ENCODE peak calls at places on chromosomes 16 and 17, in nine cellular contexts. U is HFFc6, O is fibroblast of pulmonary artery, B is progenitor cell of endocrine pancreas, H is mucosa of descending colon, L is type B pancreatic cell, P is GM06990, K is GM23338, V is upper lobe of left lung. W is an unnamed sample.
A peak's percentile ranks its signal among the peaks of the same experiment; 100 is the strongest.

GRCh38 chr17:66459811-66460270 is 157.4 kb downstream of the PRKCA start:
- DNase-seq in U (peak; percentile 94), H (no peak), P (no peak), B (no peak), K (no peak), L (no peak), O (peak; percentile 99), V (peak; percentile 61), W (peak; percentile 92)

GRCh38 chr16:4979164-4979563 is 21.0 kb downstream of the SEC14L5 start:
- DNase-seq in L (no peak), U (no peak), B (no peak), O (no peak), H (no peak), V (no peak), P (no peak), K (no peak), W (no peak)

GRCh38 chr16:25877103-25877502 is 185.3 kb downstream of the HS3ST4 start:
- DNase-seq in L (no peak), K (no peak), H (no peak), V (no peak), P (no peak), U (no peak), O (no peak), B (no peak), W (no peak)

GRCh38 chr17:44007346-44008204 is 3.2 kb downstream of the NAGS start:
- DNase-seq in U (no peak), V (no peak), H (peak; percentile 75), L (no peak), O (no peak), P (no peak), B (no peak), K (no peak), W (peak; percentile 52)

GRCh38 chr16:86906608-86907007 is 328.3 kb downstream of the FOXL1 start:
- DNase-seq in L (no peak), H (no peak), V (no peak), U (no peak), P (no peak), O (no peak), B (no peak), K (no peak), W (no peak)

GRCh38 chr17:60047046-60047445 is 31.7 kb downstream of the HEATR6 start:
- DNase-seq in O (no peak), K (no peak), U (no peak), B (no peak), L (no peak), V (no peak), H (no peak), P (no peak), W (no peak)

GRCh38 chr17:39808409-39808997 is 55.6 kb downstream of the IKZF3 start:
- DNase-seq in H (no peak), P (no peak), V (no peak), K (no peak), U (no peak), L (no peak), B (no peak), O (no peak), W (no peak)

GRCh38 chr16:63461248-63461841 is 1425.1 kb upstream of the CDH8 start:
- DNase-seq in H (no peak), L (no peak), B (peak; percentile 12), K (peak; percentile 75), O (peak; percentile 81), P (no peak), V (no peak), U (peak; percentile 5), W (peak; percentile 58)

GRCh38 chr17:69654981-69655581 is 240.6 kb downstream of the MAP2K6 start:
- DNase-seq in K (no peak), L (no peak), U (peak; percentile 85), P (no peak), B (no peak), H (no peak), O (peak; percentile 68), V (no peak), W (peak; percentile 60)

GRCh38 chr17:38428150-38428642 is at the start of gene ARHGAP23:
- DNase-seq in H (no peak), O (peak; percentile 81), L (no peak), V (peak; percentile 81), B (no peak), U (peak; percentile 67), K (peak; percentile 77), P (no peak), W (peak; percentile 21)

GRCh38 chr16:74718741-74719610 is 18.3 kb upstream of the MLKL start:
- DNase-seq in V (no peak), L (no peak), P (no peak), U (no peak), H (no peak), O (no peak), B (no peak), K (no peak), W (no peak)

GRCh38 chr16:71954180-71954579 is 46.0 kb downstream of the PKD1L3 start:
- DNase-seq in P (no peak), L (no peak), U (no peak), B (no peak), K (no peak), V (no peak), O (no peak), H (no peak), W (no peak)

GRCh38 chr17:45241315-45242011 is 19.8 kb downstream of the FMNL1 start:
- DNase-seq in O (no peak), K (peak; percentile 64), B (peak; percentile 44), U (no peak), L (no peak), H (no peak), V (peak; percentile 73), P (no peak), W (no peak)

GRCh38 chr17:8066841-8067775 is 20.4 kb downstream of the ALOX12B start:
- DNase-seq in P (no peak), O (no peak), V (no peak), H (no peak), K (peak; percentile 42), U (no peak), L (no peak), B (no peak), W (no peak)

GRCh38 chr17:31313982-31314787 is at the start of gene EVI2B:
- DNase-seq in O (peak; percentile 78), H (no peak), V (peak; percentile 35), P (peak; percentile 80), B (no peak), K (no peak), U (peak; percentile 46), L (no peak), W (peak; percentile 83)

GRCh38 chr17:56064506-56064905 is 88.8 kb upstream of the ANKFN1 start:
- DNase-seq in B (no peak), L (no peak), P (no peak), U (no peak), H (no peak), O (no peak), K (peak; percentile 35), V (no peak), W (no peak)

GRCh38 chr16:80594756-80595155 is 54.0 kb downstream of the DYNLRB2 start:
- DNase-seq in V (no peak), L (no peak), P (no peak), B (no peak), K (no peak), O (no peak), H (no peak), U (peak; percentile 30), W (no peak)

GRCh38 chr16:50137268-50137667 is 15.8 kb upstream of the TENT4B start:
- DNase-seq in P (no peak), U (no peak), H (no peak), L (no peak), B (no peak), V (no peak), O (no peak), K (no peak), W (no peak)

GRCh38 chr17:56440391-56440790 is 153.1 kb upstream of the NOG start:
- DNase-seq in U (peak; percentile 56), O (no peak), H (no peak), B (no peak), K (no peak), L (no peak), V (no peak), P (no peak), W (peak; percentile 13)

DNA sequence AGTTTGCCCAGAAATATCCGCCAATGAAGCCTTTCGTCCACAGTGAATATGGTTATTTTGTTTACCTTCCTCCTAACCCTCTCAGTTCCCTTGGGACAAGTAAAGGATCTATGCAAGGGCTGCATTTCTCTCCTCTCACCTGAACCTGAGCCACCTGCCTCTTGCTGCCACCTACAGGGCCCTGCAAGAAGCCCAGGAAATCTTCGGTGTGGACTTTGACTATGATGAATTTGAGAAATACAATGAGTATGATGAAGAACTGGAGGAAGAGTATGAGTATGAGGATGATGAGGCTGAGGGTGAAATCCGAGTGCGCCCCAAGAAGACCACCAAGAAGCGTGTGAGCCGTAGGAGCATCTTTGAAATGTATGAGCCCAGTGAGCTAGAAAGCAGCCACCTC is 14.0 kb downstream of the SUPT6H start:
- DNase-seq in B (no peak), L (no peak), H (no peak), K (peak; percentile 33), P (no peak), V (no peak), U (no peak), O (no peak), W (peak; percentile 43)
- TF ChIP-seq CTCF in B (peak; percentile 47), L (no peak), H (no peak), K (peak; percentile 47), P (peak; percentile 42), V (no peak), U (peak; percentile 35), O (peak; percentile 17), W (no peak)

DNA sequence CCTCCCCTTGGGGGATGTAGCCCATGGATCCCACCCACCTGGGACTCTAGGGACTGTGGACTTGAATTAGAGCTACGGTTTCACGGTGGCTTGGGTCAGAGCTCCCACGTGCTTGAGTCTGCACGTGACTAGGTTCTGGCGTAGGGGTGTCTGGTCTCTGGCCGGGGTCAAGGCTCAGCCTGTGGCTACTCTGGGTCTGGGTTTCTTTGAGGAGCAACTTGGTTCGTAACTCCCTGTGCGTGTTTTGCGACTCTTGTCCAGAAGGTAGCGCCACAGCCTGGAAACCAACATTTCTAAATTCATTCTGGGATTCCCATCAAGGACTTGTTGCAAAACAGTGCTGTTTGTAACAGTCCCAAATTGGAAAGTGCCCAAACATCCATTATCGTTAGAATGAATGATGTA is 462 bp upstream of the GGT6 start:
- DNase-seq in V (no peak), O (peak; percentile 72), B (no peak), L (no peak), P (no peak), K (peak; percentile 69), U (no peak), H (no peak), W (no peak)
- TF ChIP-seq CTCF in V (no peak), O (peak; percentile 41), B (peak; percentile 18), L (peak; percentile 33), P (no peak), K (peak; percentile 48), U (no peak), H (no peak), W (no peak)

GRCh38 chr16:88667496-88667895 is 4.6 kb upstream of the MVD start:
- DNase-seq in V (no peak), H (no peak), U (no peak), P (no peak), K (no peak), B (no peak), O (no peak), L (no peak), W (no peak)
- TF ChIP-seq CTCF in V (no peak), H (no peak), U (no peak), P (no peak), K (no peak), B (no peak), O (no peak), L (no peak), W (no peak)

DNA sequence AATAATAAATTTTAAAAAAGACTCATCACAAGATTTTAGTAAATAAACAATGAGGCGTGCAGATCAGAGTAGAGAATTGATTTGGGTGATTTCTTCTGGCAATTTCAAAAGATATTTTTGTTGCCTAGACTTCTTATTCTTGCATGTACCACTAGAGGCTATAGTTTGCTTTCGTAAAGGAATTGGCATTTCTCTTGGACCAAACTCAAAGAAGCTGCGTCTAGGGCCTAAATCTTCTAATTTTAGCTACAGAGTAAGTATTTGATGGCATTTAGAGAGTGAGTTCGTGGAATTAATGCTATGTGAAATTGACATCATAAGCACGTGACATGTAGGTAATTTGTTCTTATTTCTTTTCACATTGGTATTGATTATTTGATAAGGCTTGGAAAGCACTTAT is 24.4 kb upstream of the ABCC11 start:
- DNase-seq in H (no peak), U (peak; percentile 5), V (no peak), O (peak; percentile 33), K (no peak), P (no peak), B (no peak), L (no peak), W (no peak)
- TF ChIP-seq CTCF in H (no peak), U (peak; percentile 31), V (no peak), O (peak; percentile 18), K (no peak), P (no peak), B (peak; percentile 26), L (peak; percentile 34), W (no peak)

W was measured in MCF 10A.